ENCODE peak calls at places on chromosome X, in eight cellular contexts. L is dorsolateral prefrontal cortex; H is psoas muscle; E is left lung; G is tibial nerve; Y is CD4-positive, alpha-beta T cell; T is HFF-Myc; X is brain microvascular endothelial cell. O is an unnamed sample.
A peak's percentile ranks its signal among the peaks of the same experiment; 100 is the strongest.

GRCh38 chrX:84729809-84730208 is 227.6 kb upstream of the HDX start:
- DNase-seq in G (no peak), L (no peak), T (no peak), H (no peak), E (no peak), Y (no peak), X (no peak), O (peak; percentile 8)

GRCh38 chrX:40104649-40105015 is 6.9 kb upstream of the BCOR start:
- DNase-seq in G (no peak), L (no peak), E (peak; percentile 53), Y (no peak), H (peak; percentile 78), T (no peak), X (no peak), O (no peak)

GRCh38 chrX:139766545-139766983 is 58.6 kb upstream of the MCF2 start:
- DNase-seq in Y (no peak), L (no peak), X (no peak), T (no peak), H (no peak), G (no peak), E (no peak), O (no peak)

GRCh38 chrX:112473654-112474053 is 206.1 kb downstream of the LHFPL1 start:
- DNase-seq in T (no peak), E (no peak), H (no peak), X (no peak), G (no peak), Y (no peak), L (no peak), O (no peak)

GRCh38 chrX:45011131-45011530 is 138.1 kb downstream of the KDM6A start:
- DNase-seq in T (no peak), L (no peak), X (peak; percentile 34), E (no peak), G (no peak), H (no peak), Y (no peak), O (no peak)

GRCh38 chrX:17563515-17563914 is 173.8 kb upstream of the SCML1 start:
- DNase-seq in X (peak; percentile 35), T (no peak), L (no peak), H (no peak), Y (no peak), G (no peak), E (no peak), O (no peak)

GRCh38 chrX:23822397-23822796 is 39.4 kb downstream of the SAT1 start:
- DNase-seq in Y (no peak), G (no peak), E (no peak), X (no peak), T (no peak), H (no peak), L (no peak), O (no peak)

GRCh38 chrX:124328765-124329164 is 3.7 kb upstream of the TEX13D start:
- DNase-seq in E (no peak), Y (no peak), L (no peak), G (no peak), T (no peak), H (no peak), X (no peak), O (no peak)

GRCh38 chrX:151745651-151746050 is 11.1 kb downstream of the CNGA2 start:
- DNase-seq in X (no peak), Y (no peak), G (no peak), H (no peak), E (no peak), L (no peak), T (no peak), O (no peak)

GRCh38 chrX:12949205-12949926 is 25.5 kb upstream of the TMSB4X start:
- DNase-seq in E (no peak), T (no peak), X (no peak), H (no peak), G (no peak), L (no peak), Y (no peak), O (no peak)

GRCh38 chrX:115958687-115959359 is 211.7 kb upstream of the AGTR2 start:
- DNase-seq in L (no peak), T (no peak), X (no peak), H (no peak), G (no peak), E (no peak), Y (no peak), O (no peak)

GRCh38 chrX:136755411-136755810 is 25.3 kb downstream of the ARHGEF6 start:
- DNase-seq in X (no peak), H (no peak), G (no peak), E (no peak), L (no peak), T (no peak), Y (no peak), O (no peak)

GRCh38 chrX:112520124-112520523 is 159.6 kb downstream of the LHFPL1 start:
- DNase-seq in E (no peak), X (no peak), Y (no peak), H (no peak), L (no peak), G (no peak), T (no peak), O (no peak)

GRCh38 chrX:101219116-101219839 is at the start of gene DRP2:
- DNase-seq in E (no peak), X (no peak), G (no peak), T (no peak), L (no peak), H (no peak), Y (no peak), O (no peak)

GRCh38 chrX:25976683-25977310 is 161.3 kb upstream of the MAGEB18 start:
- DNase-seq in T (no peak), H (no peak), Y (no peak), G (no peak), X (no peak), E (no peak), L (no peak), O (peak; percentile 6)

GRCh38 chrX:141638601-141639000 is 49.1 kb downstream of the SPANXA2 start:
- DNase-seq in E (no peak), X (no peak), L (no peak), H (no peak), G (no peak), T (no peak), Y (no peak), O (no peak)

GRCh38 chrX:13059269-13059668 is 14.8 kb upstream of the FAM9C start:
- DNase-seq in H (no peak), T (no peak), X (no peak), G (no peak), L (no peak), E (no peak), Y (no peak), O (no peak)

GRCh38 chrX:48278958-48279357 is 23.8 kb downstream of the SSX1 start:
- DNase-seq in G (peak; percentile 36), H (peak; percentile 69), Y (no peak), T (no peak), E (no peak), X (no peak), L (no peak), O (no peak)
- TF ChIP-seq CTCF in G (no peak), H (no peak), Y (no peak), T (no peak), E (no peak), X (no peak), L (no peak), O (no peak)

DNA sequence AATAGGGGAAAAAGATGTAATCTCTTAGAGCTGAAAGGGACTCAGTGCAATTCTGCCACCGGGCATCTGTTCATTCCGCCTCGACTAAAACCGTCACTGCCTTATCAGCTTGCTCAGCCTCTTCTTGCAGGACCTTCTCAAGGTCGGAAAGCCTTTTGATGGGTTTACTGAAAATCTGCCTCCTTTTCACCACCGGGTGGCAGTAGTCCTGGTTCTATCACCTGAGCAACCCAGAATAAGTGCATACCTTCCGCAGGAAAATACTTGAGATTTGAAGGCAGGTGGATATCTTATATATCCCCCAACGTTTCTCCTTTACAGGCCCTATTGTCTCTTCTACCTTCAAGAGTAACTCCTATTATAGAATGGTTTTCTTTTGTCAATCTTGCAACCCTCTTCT is 103.4 kb upstream of the PAK3 start:
- DNase-seq in E (no peak), Y (peak; percentile 4), H (no peak), T (no peak), L (no peak), X (peak; percentile 1), G (no peak), O (peak; percentile 41)
- TF ChIP-seq CTCF in E (peak; percentile 30), Y (peak; percentile 21), H (peak; percentile 31), T (peak; percentile 38), L (peak; percentile 34), X (peak; percentile 61), G (no peak), O (peak; percentile 52)

GRCh38 chrX:95330292-95330691 is 1354.3 kb upstream of the DIAPH2 start:
- DNase-seq in X (no peak), T (no peak), G (no peak), Y (no peak), E (no peak), L (no peak), H (no peak), O (no peak)

DNA sequence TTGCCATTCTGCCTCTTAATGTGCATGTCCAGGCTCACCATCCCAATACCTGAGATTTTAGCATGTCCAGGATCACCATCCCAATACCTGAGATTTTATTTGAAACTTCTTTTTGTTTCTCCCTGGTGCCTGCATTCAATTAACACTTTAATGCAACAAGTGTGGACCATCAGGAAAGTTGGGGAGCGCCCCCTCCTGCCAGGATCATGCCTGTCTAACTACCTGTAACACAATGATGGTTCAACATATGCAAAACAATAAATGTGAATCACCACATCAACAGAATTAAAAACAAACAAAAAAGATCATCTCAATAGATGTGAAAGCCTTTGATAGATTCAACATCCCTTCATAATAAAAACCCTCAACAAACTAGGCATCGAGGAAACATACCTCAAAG is 1359.5 kb upstream of the DIAPH2 start:
- DNase-seq in L (no peak), E (no peak), X (no peak), T (no peak), H (no peak), Y (no peak), G (no peak), O (no peak)
- TF ChIP-seq CTCF in L (no peak), E (no peak), X (no peak), T (no peak), H (no peak), Y (no peak), G (no peak), O (no peak)

DNA sequence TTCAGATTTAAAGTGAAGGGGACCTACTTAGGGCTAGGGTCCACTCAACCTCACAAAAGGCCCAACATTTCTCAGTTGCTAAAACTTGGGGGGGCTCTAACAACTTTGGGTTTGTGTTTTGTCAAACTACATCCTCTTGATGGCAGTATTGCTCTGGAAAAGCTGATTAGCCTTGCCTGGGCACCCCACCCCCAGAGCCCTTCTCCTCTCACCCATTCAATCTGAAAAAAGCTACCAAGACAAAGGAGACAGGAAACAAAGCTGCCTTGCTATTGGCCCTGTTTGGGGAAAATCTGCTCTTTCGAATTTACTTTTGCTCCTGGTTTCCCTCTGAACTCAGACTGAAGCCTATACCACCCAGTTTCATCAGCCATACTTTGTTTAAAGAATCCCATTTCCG is 195.2 kb upstream of the STK26 start:
- DNase-seq in L (no peak), E (no peak), H (no peak), Y (no peak), G (no peak), T (no peak), X (peak; percentile 23), O (peak; percentile 26)
- TF ChIP-seq CTCF in L (peak; percentile 32), E (no peak), H (no peak), Y (no peak), G (no peak), T (no peak), X (peak; percentile 23), O (peak; percentile 13)